ENCODE peak calls at places on chromosomes 3 and 15, in eight cellular contexts. D, S, Y, W, E, A, P and G are unnamed samples. For H3K4me1, the result is how much of the 10 kb centered on the place peaks cover.

GRCh38 chr15:100694381-100695012 is 92.1 kb downstream of the ASB7 start:
- DNase-seq in D (no peak), S (peak), Y (no peak), W (peak), E (no peak), A (no peak), P (no peak), G (no peak)

GRCh38 chr3:31361391-31362273 is 171.1 kb upstream of the STT3B start:
- DNase-seq in D (no peak), S (peak), Y (no peak), W (peak), E (peak), A (no peak), P (no peak), G (no peak)

GRCh38 chr15:101127503-101128076 is 124.3 kb downstream of the CHSY1 start:
- DNase-seq in D (peak), S (peak), Y (peak), W (peak), E (peak), A (peak), P (no peak), G (peak)

GRCh38 chr3:47910777-47911440 is 105.3 kb downstream of the MAP4 start:
- DNase-seq in D (no peak), S (peak), Y (no peak), W (peak), E (peak), A (no peak), P (peak), G (peak)

GRCh38 chr3:178405456-178405970 is 130.7 kb upstream of the KCNMB2 start:
- DNase-seq in D (no peak), S (peak), Y (no peak), W (peak), E (peak), A (no peak), P (no peak), G (no peak)

GRCh38 chr15:68552773-68553172 is 26.0 kb upstream of the CORO2B start:
- DNase-seq in D (no peak), S (peak), Y (no peak), W (no peak), E (peak), A (no peak), P (no peak), G (no peak)

GRCh38 chr3:180036678-180037455 is at the start of gene PEX5L:
- DNase-seq in D (no peak), S (peak), Y (peak), W (peak), E (peak), A (peak), P (peak), G (peak)

GRCh38 chr15:65494066-65494465 is 23.4 kb downstream of the DPP8 start:
- DNase-seq in D (no peak), S (no peak), Y (no peak), W (no peak), E (no peak), A (no peak), P (no peak), G (no peak)

GRCh38 chr3:107283948-107284347 is 93.3 kb upstream of the CCDC54 start:
- DNase-seq in D (no peak), S (no peak), Y (no peak), W (peak), E (no peak), A (no peak), P (no peak), G (no peak)

GRCh38 chr3:72285483-72285882 is 500.5 kb upstream of the PROK2 start:
- DNase-seq in D (no peak), S (no peak), Y (no peak), W (no peak), E (no peak), A (no peak), P (no peak), G (no peak)

GRCh38 chr3:112086018-112086854 is at the start of gene C3orf52:
- DNase-seq in D (peak), S (peak), Y (peak), W (peak), E (peak), A (peak), P (peak), G (peak)

GRCh38 chr3:43559961-43560360 is 61.9 kb downstream of the ANO10 start:
- DNase-seq in D (no peak), S (peak), Y (no peak), W (no peak), E (no peak), A (no peak), P (no peak), G (no peak)

GRCh38 chr3:98964784-98965183 is 63.3 kb upstream of the DCBLD2 start:
- DNase-seq in D (no peak), S (no peak), Y (no peak), W (no peak), E (no peak), A (no peak), P (no peak), G (no peak)

GRCh38 chr3:4826237-4827100 is 152.8 kb upstream of the BHLHE40 start:
- DNase-seq in D (peak), S (no peak), Y (peak), W (no peak), E (peak), A (peak), P (no peak), G (no peak)

GRCh38 chr3:48410205-48411040 is 19.5 kb downstream of the PLXNB1 start:
- DNase-seq in D (peak), S (no peak), Y (peak), W (no peak), E (no peak), A (no peak), P (no peak), G (no peak)

GRCh38 chr3:142888099-142888483 is 792 bp downstream of the PCOLCE2 start:
- DNase-seq in D (no peak), S (peak), Y (peak), W (peak), E (peak), A (peak), P (no peak), G (peak)

GRCh38 chr3:37221407-37221806 is 47.0 kb upstream of the LRRFIP2 start:
- DNase-seq in D (no peak), S (peak), Y (no peak), W (peak), E (peak), A (no peak), P (no peak), G (peak)

GRCh38 chr15:65824031-65824743 is 32.1 kb upstream of the DENND4A start:
- DNase-seq in D (no peak), S (peak), Y (peak), W (peak), E (peak), A (no peak), P (no peak), G (peak)

GRCh38 chr3:105860649-105861048 is 8.2 kb downstream of the CBLB start:
- DNase-seq in D (no peak), S (peak), Y (no peak), W (no peak), E (no peak), A (no peak), P (no peak), G (no peak)

GRCh38 chr3:147360936-147361670 is 45.2 kb downstream of the ZIC4 start:
- DNase-seq in D (no peak), S (peak), Y (no peak), W (no peak), E (peak), A (no peak), P (no peak), G (peak)

GRCh38 chr3:124631727-124632126 is 98.5 kb upstream of the UMPS start:
- DNase-seq in D (no peak), S (no peak), Y (no peak), W (no peak), E (no peak), A (no peak), P (no peak), G (no peak)

GRCh38 chr3:53812434-53812833 is 33.8 kb downstream of the CHDH start:
- DNase-seq in D (no peak), S (no peak), Y (no peak), W (no peak), E (no peak), A (no peak), P (no peak), G (no peak)

GRCh38 chr3:182490601-182491485 is 302.5 kb upstream of the ATP11B start:
- DNase-seq in D (no peak), S (peak), Y (no peak), W (peak), E (peak), A (no peak), P (no peak), G (peak)

GRCh38 chr15:26106556-26106955 is 243.4 kb upstream of the ATP10A start:
- DNase-seq in D (no peak), S (no peak), Y (no peak), W (no peak), E (no peak), A (no peak), P (no peak), G (no peak)
- H3K4me1 ChIP-seq in D (under half), S (under half), Y (under half), W (under half), E (under half), A (under half), P (under half), G (under half)

GRCh38 chr3:113541519-113541918 is 9.2 kb downstream of the SIDT1 start:
- DNase-seq in D (no peak), S (no peak), Y (no peak), W (no peak), E (no peak), A (no peak), P (no peak), G (no peak)

GRCh38 chr3:113545594-113545993 is 13.2 kb downstream of the SIDT1 start:
- DNase-seq in D (no peak), S (no peak), Y (no peak), W (no peak), E (no peak), A (no peak), P (no peak), G (no peak)

GRCh38 chr3:113551821-113552220 is 19.5 kb downstream of the SIDT1 start:
- DNase-seq in D (no peak), S (no peak), Y (no peak), W (no peak), E (no peak), A (no peak), P (no peak), G (no peak)

GRCh38 chr3:113546414-113546893 is 14.1 kb downstream of the SIDT1 start:
- DNase-seq in D (no peak), S (no peak), Y (no peak), W (no peak), E (no peak), A (no peak), P (no peak), G (no peak)
- H3K4me3 ChIP-seq in D (no peak), S (no peak), Y (no peak), W (no peak), E (no peak), A (no peak), P (no peak), G (no peak)

DNA sequence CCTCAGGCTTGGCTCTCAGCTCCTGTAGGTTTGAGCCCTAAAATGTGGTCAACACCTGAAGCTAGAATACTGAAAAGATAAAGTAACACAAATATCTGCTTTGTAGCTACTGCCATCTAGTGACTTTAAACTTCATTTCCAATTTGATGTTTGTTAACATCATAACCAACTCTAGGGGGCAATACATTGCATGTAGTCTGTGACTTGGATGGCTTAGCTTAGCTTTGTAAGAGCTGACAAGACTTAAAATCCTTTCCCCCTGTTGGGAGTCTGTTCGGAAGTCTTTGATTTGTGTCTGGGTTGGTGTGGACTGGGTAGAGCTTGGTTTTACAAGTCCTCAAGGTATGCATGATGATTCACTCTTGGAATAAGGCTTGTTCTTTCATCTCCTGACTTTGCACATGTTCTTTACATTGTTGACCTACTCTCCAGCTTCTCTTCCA is 51.7 kb downstream of the SCN11A start:
- DNase-seq in D (no peak), S (peak), Y (no peak), W (peak), E (peak), A (no peak), P (no peak), G (peak)
- H3K4me1 ChIP-seq in D (under half), S (under half), Y (under half), W (under half), E (under half), A (under half), P (under half), G (under half)

GRCh38 chr15:31366169-31366734 is 39.6 kb downstream of the KLF13 start:
- DNase-seq in D (peak), S (no peak), Y (no peak), W (peak), E (peak), A (peak), P (no peak), G (no peak)
- H3K4me3 ChIP-seq in D (peak), S (peak), Y (no peak), W (no peak), E (no peak), A (peak), P (peak), G (no peak)

GRCh38 chr3:152325136-152325535 is 56.4 kb downstream of the MBNL1 start:
- DNase-seq in D (no peak), S (no peak), Y (no peak), W (no peak), E (no peak), A (no peak), P (no peak), G (no peak)
- H3K4me1 ChIP-seq in D (under half), S (half or more), Y (half or more), W (under half), E (half or more), A (half or more), P (under half), G (under half)

GRCh38 chr3:50260942-50261441 is 8.0 kb upstream of the SEMA3B start:
- DNase-seq in D (no peak), S (peak), Y (no peak), W (no peak), E (no peak), A (no peak), P (no peak), G (no peak)
- H3K4me3 ChIP-seq in D (peak), S (peak), Y (no peak), W (no peak), E (peak), A (peak), P (peak), G (no peak)